ENCODE peak calls at places on chromosomes 3 and 15, in four cellular contexts. Z is nucleus accumbens, K is substantia nigra, O is WTC11. P is an unnamed sample.

GRCh38 chr15:90049030-90049429 is 47.9 kb downstream of the ZNF710 start:
- DNase-seq in Z (no peak), K (no peak), O (no peak), P (no peak)

GRCh38 chr15:37017031-37017625 is 83.2 kb downstream of the MEIS2 start:
- DNase-seq in Z (no peak), K (no peak), O (no peak), P (no peak)

GRCh38 chr3:125140011-125140813 is 72.3 kb downstream of the SLC12A8 start:
- DNase-seq in Z (no peak), K (no peak), O (no peak), P (no peak)

GRCh38 chr3:43178891-43179366 is 73.0 kb upstream of the POMGNT2 start:
- DNase-seq in Z (no peak), K (no peak), O (no peak), P (no peak)

GRCh38 chr15:67820992-67821783 is 4.1 kb upstream of the SKOR1 start:
- DNase-seq in Z (no peak), K (no peak), O (peak; percentile 79), P (no peak)

GRCh38 chr3:20352547-20353164 is 166.7 kb upstream of the SGO1 start:
- DNase-seq in Z (no peak), K (no peak), O (no peak), P (no peak)

GRCh38 chr3:171295502-171296373 is 164.5 kb downstream of the TNIK start:
- DNase-seq in Z (peak; percentile 11), K (no peak), O (no peak), P (no peak)

GRCh38 chr15:85624241-85624855 is 170.4 kb downstream of the KLHL25 start:
- DNase-seq in Z (no peak), K (no peak), O (no peak), P (no peak)

GRCh38 chr15:27844018-27844666 is 255.0 kb downstream of the OCA2 start:
- DNase-seq in Z (no peak), K (no peak), O (no peak), P (no peak)

GRCh38 chr15:52301265-52301847 is 5.8 kb upstream of the MYO5C start:
- DNase-seq in Z (no peak), K (no peak), O (no peak), P (no peak)

GRCh38 chr3:37144806-37145205 is 29.6 kb downstream of the LRRFIP2 start:
- DNase-seq in Z (no peak), K (no peak), O (no peak), P (no peak)

GRCh38 chr3:152261329-152261728 is 7.4 kb upstream of the MBNL1 start:
- DNase-seq in Z (no peak), K (no peak), O (no peak), P (no peak)

GRCh38 chr15:42130246-42130986 is 26.0 kb downstream of the PLA2G4F start:
- DNase-seq in Z (no peak), K (no peak), O (no peak), P (no peak)